ENCODE peak calls at places on chromosomes 3 and 15, in ten cellular contexts. U, G, H, J, T, V, I, Q, F and W are unnamed samples.

GRCh38 chr15:33915571-33916407 is 52.5 kb upstream of the CHRM5 start:
- DNase-seq in U (peak), G (no peak), H (no peak), J (no peak), T (peak), V (no peak), I (no peak), Q (no peak), F (no peak), W (no peak)

GRCh38 chr3:178618197-178618596 is 82.0 kb downstream of the KCNMB2 start:
- DNase-seq in U (no peak), G (no peak), H (peak), J (no peak), T (no peak), V (no peak), I (no peak), Q (no peak), F (peak), W (no peak)

GRCh38 chr3:133886031-133886722 is 9.5 kb downstream of the RAB6B start:
- DNase-seq in U (no peak), G (no peak), H (no peak), J (no peak), T (no peak), V (no peak), I (no peak), Q (no peak), F (no peak), W (no peak)

GRCh38 chr15:36468746-36469145 is 110.7 kb upstream of the CDIN1 start:
- DNase-seq in U (peak), G (peak), H (peak), J (no peak), T (peak), V (no peak), I (no peak), Q (no peak), F (peak), W (peak)

GRCh38 chr3:27737091-27737490 is 15.0 kb upstream of the EOMES start:
- DNase-seq in U (no peak), G (no peak), H (no peak), J (no peak), T (no peak), V (no peak), I (no peak), Q (no peak), F (no peak), W (no peak)

GRCh38 chr3:65785065-65785645 is 253.6 kb downstream of the MAGI1 start:
- DNase-seq in U (peak), G (peak), H (peak), J (no peak), T (peak), V (no peak), I (peak), Q (no peak), F (peak), W (peak)

GRCh38 chr3:73502609-73503560 is 121.9 kb downstream of the PDZRN3 start:
- DNase-seq in U (peak), G (peak), H (peak), J (peak), T (peak), V (peak), I (peak), Q (peak), F (peak), W (peak)

GRCh38 chr3:156548041-156548687 is 6.8 kb downstream of the SSR3 start:
- DNase-seq in U (no peak), G (peak), H (no peak), J (no peak), T (no peak), V (no peak), I (no peak), Q (no peak), F (no peak), W (no peak)

GRCh38 chr3:24316887-24317383 is 177.7 kb downstream of the THRB start:
- DNase-seq in U (no peak), G (no peak), H (no peak), J (no peak), T (peak), V (no peak), I (no peak), Q (no peak), F (no peak), W (no peak)

GRCh38 chr3:56987238-56987932 is 73.1 kb upstream of the SPATA12 start:
- DNase-seq in U (no peak), G (peak), H (no peak), J (no peak), T (no peak), V (peak), I (no peak), Q (no peak), F (no peak), W (no peak)

GRCh38 chr3:50474717-50475116 is 28.7 kb downstream of the CACNA2D2 start:
- DNase-seq in U (no peak), G (no peak), H (no peak), J (no peak), T (peak), V (no peak), I (no peak), Q (no peak), F (peak), W (peak)

GRCh38 chr15:88066758-88067157 is 189.8 kb downstream of the NTRK3 start:
- DNase-seq in U (no peak), G (no peak), H (no peak), J (no peak), T (peak), V (no peak), I (no peak), Q (no peak), F (no peak), W (no peak)

GRCh38 chr15:79900087-79900486 is 3.3 kb upstream of the MTHFS start:
- DNase-seq in U (no peak), G (no peak), H (no peak), J (no peak), T (no peak), V (no peak), I (no peak), Q (no peak), F (no peak), W (no peak)

GRCh38 chr3:197000211-197000610 is 29.4 kb downstream of the MELTF start:
- DNase-seq in U (no peak), G (no peak), H (no peak), J (no peak), T (no peak), V (no peak), I (no peak), Q (no peak), F (no peak), W (no peak)

GRCh38 chr3:189568931-189569330 is 62.3 kb upstream of the TP63 start:
- DNase-seq in U (no peak), G (no peak), H (no peak), J (no peak), T (no peak), V (no peak), I (no peak), Q (no peak), F (no peak), W (no peak)

GRCh38 chr15:44009056-44009455 is 182.3 kb downstream of the WDR76 start:
- DNase-seq in U (no peak), G (no peak), H (peak), J (no peak), T (peak), V (no peak), I (no peak), Q (no peak), F (peak), W (peak)

GRCh38 chr3:47846880-47847248 is 43.9 kb downstream of the DHX30 start:
- DNase-seq in U (no peak), G (no peak), H (no peak), J (no peak), T (no peak), V (no peak), I (no peak), Q (no peak), F (no peak), W (no peak)

GRCh38 chr15:29126821-29127461 is 142.7 kb downstream of the NSMCE3 start:
- DNase-seq in U (no peak), G (no peak), H (no peak), J (no peak), T (no peak), V (no peak), I (no peak), Q (no peak), F (no peak), W (no peak)

GRCh38 chr3:177286034-177286433 is 88.8 kb upstream of the TBL1XR1 start:
- DNase-seq in U (no peak), G (no peak), H (no peak), J (no peak), T (peak), V (no peak), I (no peak), Q (no peak), F (no peak), W (peak)

GRCh38 chr15:70132148-70132547 is 34.4 kb upstream of the TLE3 start:
- DNase-seq in U (no peak), G (no peak), H (no peak), J (peak), T (peak), V (no peak), I (no peak), Q (no peak), F (peak), W (no peak)

GRCh38 chr3:27467545-27467944 is 16.6 kb downstream of the SLC4A7 start:
- DNase-seq in U (no peak), G (peak), H (no peak), J (no peak), T (peak), V (no peak), I (no peak), Q (no peak), F (peak), W (no peak)

GRCh38 chr3:16265455-16265786 is 409 bp downstream of the OXNAD1 start:
- DNase-seq in U (no peak), G (no peak), H (no peak), J (no peak), T (no peak), V (no peak), I (no peak), Q (no peak), F (no peak), W (no peak)

GRCh38 chr3:32743934-32744333 is 58.9 kb downstream of the CNOT10 start:
- DNase-seq in U (no peak), G (no peak), H (peak), J (no peak), T (no peak), V (no peak), I (no peak), Q (no peak), F (peak), W (no peak)